ENCODE peak calls at places on chromosomes 7 and 10, in four cellular contexts. R is amniotic epithelial cell; G is heart left ventricle; V is activated T-cell treated with anti-CD3 and anti-CD28 coated beads, Interleukin-2, amount 50 U/mL, for 48 hours. Y is an unnamed sample.

GRCh38 chr7:138864667-138865066 is 66.7 kb upstream of the ATP6V0A4 start:
- DNase-seq in R (peak), G (no peak), V (no peak), Y (peak)

GRCh38 chr10:46046261-46046660 is at the start of gene MSMB:
- DNase-seq in R (no peak), G (no peak), V (no peak), Y (no peak)

GRCh38 chr7:16504019-16504418 is 22.6 kb upstream of the LRRC72 start:
- DNase-seq in R (peak), G (no peak), V (no peak), Y (peak)

GRCh38 chr7:39951156-39951942 is 1.3 kb downstream of the CDK13 start:
- DNase-seq in R (peak), G (peak), V (peak), Y (peak)

GRCh38 chr10:20879136-20879535 is 18.0 kb downstream of the NEBL start:
- DNase-seq in R (no peak), G (no peak), V (no peak), Y (no peak)

GRCh38 chr7:66523409-66523808 is 105.3 kb upstream of the KCTD7 start:
- DNase-seq in R (no peak), G (no peak), V (no peak), Y (no peak)

GRCh38 chr10:100894589-100895294 is 18.0 kb upstream of the SLF2 start:
- DNase-seq in R (peak), G (no peak), V (no peak), Y (peak)

GRCh38 chr10:80204801-80205477 is 398 bp downstream of the ANXA11 start:
- DNase-seq in R (no peak), G (peak), V (peak), Y (peak)

GRCh38 chr7:6556196-6556595 is 4.9 kb upstream of the GRID2IP start:
- DNase-seq in R (no peak), G (no peak), V (no peak), Y (no peak)

GRCh38 chr10:60384006-60384405 is 5.7 kb downstream of the ANK3 start:
- DNase-seq in R (peak), G (no peak), V (no peak), Y (no peak)

GRCh38 chr7:88669913-88670312 is 89.6 kb upstream of the ZNF804B start:
- DNase-seq in R (no peak), G (no peak), V (no peak), Y (no peak)

GRCh38 chr7:155860840-155861479 is 48.7 kb upstream of the SHH start:
- DNase-seq in R (no peak), G (peak), V (no peak), Y (no peak)

GRCh38 chr7:56291-56913 is 136.0 kb upstream of the FAM20C start:
- DNase-seq in R (no peak), G (no peak), V (no peak), Y (no peak)

GRCh38 chr10:102673961-102674511 is 29.8 kb downstream of the TRIM8 start:
- DNase-seq in R (peak), G (peak), V (peak), Y (peak)

GRCh38 chr10:5888352-5888751 is 1.3 kb downstream of the ANKRD16 start:
- DNase-seq in R (peak), G (no peak), V (no peak), Y (peak)

GRCh38 chr7:13979671-13980438 is 9.6 kb downstream of the ETV1 start:
- DNase-seq in R (peak), G (no peak), V (no peak), Y (peak)

GRCh38 chr7:31384461-31384860 is 43.9 kb upstream of the NEUROD6 start:
- DNase-seq in R (no peak), G (no peak), V (no peak), Y (no peak)

GRCh38 chr7:88344956-88345832 is 38.5 kb upstream of the STEAP4 start:
- DNase-seq in R (no peak), G (peak), V (no peak), Y (no peak)

GRCh38 chr7:97871659-97872024 is 566 bp downstream of the ASNS start:
- DNase-seq in R (no peak), G (no peak), V (no peak), Y (no peak)

GRCh38 chr7:1717903-1718676 is 48.0 kb downstream of the ELFN1 start:
- DNase-seq in R (no peak), G (peak), V (no peak), Y (no peak)

GRCh38 chr10:79242620-79243152 is 104.6 kb upstream of the PPIF start:
- DNase-seq in R (peak), G (peak), V (peak), Y (peak)

GRCh38 chr10:110502851-110503301 is 5.2 kb downstream of the DUSP5 start:
- DNase-seq in R (peak), G (no peak), V (peak), Y (peak)

GRCh38 chr7:786472-787255 is 45.6 kb upstream of the SUN1 start:
- DNase-seq in R (peak), G (no peak), V (peak), Y (peak)

GRCh38 chr10:75887981-75888380 is 456.6 kb downstream of the LRMDA start:
- DNase-seq in R (no peak), G (no peak), V (no peak), Y (no peak)

GRCh38 chr10:101011517-101012423 is 12.2 kb downstream of the LZTS2 start:
- DNase-seq in R (peak), G (peak), V (no peak), Y (peak)

GRCh38 chr7:120729300-120729699 is 128.6 kb downstream of the TSPAN12 start:
- DNase-seq in R (peak), G (no peak), V (no peak), Y (peak)